ENCODE peak calls at places on chromosome 13, in seven cellular contexts. I is ovary, K is body of pancreas, H is ascending aorta, Y is colonic mucosa, R is adrenal gland, E is A673. P is an unnamed sample.

GRCh38 chr13:92390217-92390616 is 836.4 kb upstream of the GPC6 start:
- DNase-seq in I (no peak), K (no peak), H (no peak), Y (no peak), R (no peak), E (no peak), P (no peak)

GRCh38 chr13:59721889-59722579 is 441.7 kb downstream of the DIAPH3 start:
- DNase-seq in I (no peak), K (no peak), H (no peak), Y (no peak), R (no peak), E (no peak), P (no peak)

GRCh38 chr13:26787961-26788360 is 27.4 kb upstream of the GPR12 start:
- DNase-seq in I (no peak), K (no peak), H (no peak), Y (no peak), R (no peak), E (no peak), P (no peak)

GRCh38 chr13:32087955-32088747 is 56.6 kb downstream of the FRY start:
- DNase-seq in I (no peak), K (no peak), H (no peak), Y (no peak), R (no peak), E (no peak), P (no peak)

GRCh38 chr13:96700657-96701056 is 293.6 kb downstream of the OXGR1 start:
- DNase-seq in I (no peak), K (no peak), H (no peak), Y (no peak), R (peak; percentile 25), E (no peak), P (no peak)

GRCh38 chr13:84542348-84542747 is 660.1 kb upstream of the SLITRK1 start:
- DNase-seq in I (no peak), K (no peak), H (no peak), Y (no peak), R (no peak), E (no peak), P (no peak)

GRCh38 chr13:27034678-27035111 is 136.9 kb downstream of the USP12 start:
- DNase-seq in I (no peak), K (no peak), H (no peak), Y (no peak), R (no peak), E (no peak), P (no peak)

GRCh38 chr13:84896128-84896527 is 903.1 kb downstream of the SLITRK6 start:
- DNase-seq in I (no peak), K (peak; percentile 18), H (no peak), Y (peak; percentile 37), R (peak; percentile 27), E (peak; percentile 77), P (no peak)

GRCh38 chr13:109344552-109345157 is 441.7 kb downstream of the IRS2 start:
- DNase-seq in I (no peak), K (no peak), H (no peak), Y (no peak), R (no peak), E (no peak), P (no peak)

GRCh38 chr13:45506811-45507210 is 42.1 kb downstream of the COG3 start:
- DNase-seq in I (no peak), K (no peak), H (no peak), Y (no peak), R (no peak), E (no peak), P (no peak)

GRCh38 chr13:31067416-31068118 is 94.1 kb downstream of the HSPH1 start:
- DNase-seq in I (no peak), K (no peak), H (no peak), Y (no peak), R (peak; percentile 48), E (no peak), P (no peak)

GRCh38 chr13:111557921-111558699 is 237.7 kb downstream of the TEX29 start:
- DNase-seq in I (no peak), K (no peak), H (no peak), Y (no peak), R (no peak), E (no peak), P (no peak)
- H3K4me1 ChIP-seq in I (no peaks in the 10 kb centered on the region), K (no peaks in the 10 kb centered on the region), H (no peaks in the 10 kb centered on the region), Y (no peaks in the 10 kb centered on the region), R (no peaks in the 10 kb centered on the region), E (no peaks in the 10 kb centered on the region), P (no peaks in the 10 kb centered on the region)

DNA sequence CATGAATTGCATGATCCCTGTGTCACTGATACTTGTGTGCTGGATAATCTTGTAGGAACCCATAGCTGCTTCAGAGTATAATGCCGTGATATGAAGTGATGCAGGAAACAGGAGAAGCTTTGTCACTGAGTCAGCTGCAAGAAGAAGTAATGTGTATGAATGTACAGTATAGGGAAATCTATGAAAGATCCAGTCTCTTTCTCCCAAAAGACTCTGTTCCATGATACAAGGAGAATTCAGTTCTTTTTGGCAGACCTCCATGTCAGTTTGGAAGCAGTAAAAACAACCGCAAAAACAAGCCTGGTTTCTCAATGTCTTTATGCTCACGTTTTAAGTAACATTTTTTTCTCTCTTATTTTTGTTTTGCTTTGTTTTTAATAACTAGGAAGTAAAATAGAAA is 33.9 kb downstream of the PCDH17 start:
- DNase-seq in I (no peak), K (no peak), H (no peak), Y (no peak), R (no peak), E (no peak), P (no peak)
- H3K27ac ChIP-seq in I (no peak overlapping the region), K (no peak overlapping the region), H (no peak overlapping the region), Y (no peak overlapping the region), R (no peak overlapping the region), E (no peak overlapping the region), P (no peak overlapping the region)

DNA sequence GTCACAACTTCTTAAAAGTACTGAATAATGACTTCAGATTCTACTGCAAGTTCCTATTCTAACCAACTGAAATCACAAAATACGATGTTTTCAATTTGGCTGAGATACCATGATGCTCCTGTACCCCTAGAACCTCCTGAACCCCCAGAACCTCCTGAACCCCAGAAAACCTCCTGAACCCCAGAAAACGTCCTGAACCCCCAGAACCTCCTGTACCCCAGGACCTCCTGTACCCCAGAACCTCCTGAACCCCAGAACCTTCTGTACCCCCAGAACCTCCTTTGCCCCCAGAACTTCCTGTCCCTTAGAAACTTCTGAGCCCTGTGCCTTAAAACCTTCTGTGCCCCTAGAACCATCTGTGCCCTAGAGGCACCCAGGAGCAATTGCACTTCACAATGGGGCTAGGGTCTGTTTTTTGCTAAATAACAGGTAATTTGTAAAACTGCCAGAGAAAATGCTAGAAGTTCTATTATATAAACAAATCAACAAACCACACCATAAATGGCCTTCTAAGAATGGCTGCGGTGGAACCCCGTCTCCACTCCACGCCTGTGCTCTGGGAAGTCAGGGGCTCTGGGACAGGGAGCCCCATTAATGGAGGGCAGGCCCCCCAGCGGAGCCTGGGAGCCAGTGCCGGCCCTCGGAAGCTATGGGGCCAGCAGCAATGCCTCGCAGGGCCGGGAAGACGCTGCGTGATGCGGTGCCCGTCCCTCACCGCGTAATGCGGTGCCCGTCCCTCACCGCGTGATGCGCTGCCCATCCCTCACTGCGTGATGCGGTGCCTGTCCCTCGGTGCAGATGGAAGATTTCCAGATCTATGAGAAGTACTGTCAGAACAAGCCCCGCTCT is 21.3 kb upstream of the F7 start:
- DNase-seq in I (no peak), K (no peak), H (no peak), Y (no peak), R (no peak), E (no peak), P (peak; percentile 21)
- TF ChIP-seq CTCF in I (no peak), K (no peak), H (no peak), Y (no peak), R (no peak), E (peak; percentile 38), P (no peak)

GRCh38 chr13:24692541-24692940 is 12.3 kb downstream of the ATP12A start:
- DNase-seq in I (no peak), K (no peak), H (peak; percentile 72), Y (no peak), R (no peak), E (no peak), P (no peak)

GRCh38 chr13:24698686-24699085 is 18.5 kb downstream of the ATP12A start:
- DNase-seq in I (no peak), K (no peak), H (no peak), Y (no peak), R (no peak), E (no peak), P (no peak)

GRCh38 chr13:24691381-24691780 is 11.2 kb downstream of the ATP12A start:
- DNase-seq in I (no peak), K (no peak), H (no peak), Y (no peak), R (no peak), E (no peak), P (no peak)

GRCh38 chr13:24693862-24694471 is 13.8 kb downstream of the ATP12A start:
- DNase-seq in I (no peak), K (peak; percentile 52), H (no peak), Y (peak; percentile 49), R (peak; percentile 51), E (peak; percentile 85), P (no peak)

GRCh38 chr13:24694907-24695306 is 14.7 kb downstream of the ATP12A start:
- DNase-seq in I (no peak), K (no peak), H (no peak), Y (no peak), R (no peak), E (no peak), P (no peak)
- H3K4me1 ChIP-seq in I (no peaks in the 10 kb centered on the region), K (no peaks in the 10 kb centered on the region), H (peaks cover 14% of the 10 kb centered on the region), Y (no peaks in the 10 kb centered on the region), R (no peaks in the 10 kb centered on the region), E (no peaks in the 10 kb centered on the region), P (no peaks in the 10 kb centered on the region)

DNA sequence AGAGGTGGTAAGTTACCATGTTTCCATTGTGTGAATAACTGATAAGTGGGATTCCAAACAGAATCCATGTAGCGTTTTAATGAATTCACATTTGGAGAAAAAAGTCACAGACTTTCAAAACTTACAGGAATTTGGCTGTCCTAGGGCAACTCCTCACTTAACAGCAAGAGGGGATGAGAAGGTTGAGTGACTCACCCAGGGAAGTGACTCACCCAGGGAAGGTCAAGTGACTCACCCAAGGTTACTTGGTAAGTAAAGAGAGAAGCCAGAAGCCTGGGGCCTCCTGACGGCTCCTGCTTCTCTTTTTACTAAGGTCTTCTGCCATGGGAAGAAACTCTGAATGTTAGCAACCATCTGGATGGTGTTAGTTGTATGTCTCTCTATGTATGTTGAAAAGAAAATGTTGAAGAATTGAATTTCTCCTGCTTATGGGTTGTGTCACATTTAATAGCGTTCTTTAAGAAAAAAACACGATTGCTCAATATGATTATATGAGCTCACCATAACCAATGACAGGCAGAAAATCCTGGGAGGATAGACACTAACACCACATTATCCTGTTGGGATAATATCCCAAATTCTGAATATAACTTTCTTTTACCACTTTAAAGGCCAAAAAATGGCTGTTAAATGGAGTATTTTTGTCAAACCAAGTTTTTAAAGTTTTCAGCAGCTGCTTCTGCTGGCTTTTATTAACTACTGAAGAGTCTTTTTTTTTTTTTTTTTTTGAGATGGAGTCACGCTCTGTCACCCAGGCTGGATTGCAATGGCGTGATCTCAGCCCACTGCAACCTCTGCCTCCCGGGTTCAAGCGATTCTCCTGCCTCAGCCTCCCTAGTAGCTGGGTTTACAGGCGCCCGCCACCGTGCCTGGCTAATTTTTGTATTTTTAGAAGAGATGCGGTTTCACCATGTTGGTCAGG is 195.6 kb downstream of the GGACT start:
- DNase-seq in I (peak; percentile 76), K (peak; percentile 57), H (peak; percentile 93), Y (peak; percentile 84), R (peak; percentile 92), E (peak; percentile 97), P (peak; percentile 55)
- H3K27ac ChIP-seq in I (no peak overlapping the region), K (no peak overlapping the region), H (peak overlapping the region; percentile 52), Y (peak overlapping the region; percentile 51), R (peak overlapping the region; percentile 83), E (peak overlapping the region; percentile 72), P (peak overlapping the region; percentile 26)